ENCODE peak calls at places on chromosome 5, in seven cellular contexts. I is ovary; S is upper lobe of right lung; V is pancreas; T is activated CD4-positive, CD25-positive, alpha-beta regulatory T cell; B is NCI-H146; M is activated effector memory CD4-positive, alpha-beta T cell treated with anti-CD3 and anti-CD28 coated beads, Interleukin-2, amount 50 U/mL, for 16 hours. H is an unnamed sample.

GRCh38 chr5:154059583-154059982 is 20.8 kb downstream of the MFAP3 start:
- DNase-seq in I (no peak), V (no peak), B (no peak), M (no peak), S (no peak), T (no peak), H (no peak)

GRCh38 chr5:137357436-137357835 is 141.7 kb downstream of the SPOCK1 start:
- DNase-seq in I (no peak), T (no peak), M (no peak), B (no peak), S (no peak), V (no peak), H (peak; percentile 31)

GRCh38 chr5:90020575-90021535 is 388.7 kb downstream of the CETN3 start:
- DNase-seq in S (no peak), M (no peak), T (no peak), B (no peak), V (no peak), I (no peak), H (peak; percentile 8)

GRCh38 chr5:131109540-131110255 is 55.4 kb downstream of the HINT1 start:
- DNase-seq in T (no peak), S (no peak), I (no peak), B (peak; percentile 17), M (no peak), V (no peak), H (peak; percentile 4)

GRCh38 chr5:117680421-117680820 is 1105.8 kb upstream of the SEMA6A start:
- DNase-seq in I (no peak), V (no peak), S (no peak), T (no peak), M (no peak), B (no peak), H (no peak)

GRCh38 chr5:94243612-94244011 is 374.8 kb downstream of the KIAA0825 start:
- DNase-seq in T (no peak), V (no peak), B (no peak), M (no peak), S (no peak), I (no peak), H (no peak)

GRCh38 chr5:34915856-34916192 is 313 bp downstream of the BRIX1 start:
- DNase-seq in M (no peak), B (no peak), I (no peak), V (no peak), T (no peak), S (no peak), H (no peak)

GRCh38 chr5:15995206-15996052 is 184.2 kb downstream of the MARCHF11 start:
- DNase-seq in S (no peak), T (no peak), I (no peak), V (no peak), B (peak; percentile 30), M (no peak), H (no peak)